ENCODE peak calls at places on chromosomes 3 and 15, in five cellular contexts. W is iris pigment epithelial cell; A is NCI-H1092 treated with DMSO at 0.1 percent for 48 hours; U is activated CD4-positive, alpha-beta T cell treated with anti-CD3 and anti-CD28 coated beads, Interleukin-2, amount 10 ng/mL, durations not matched to agents 24 days and 14 days; L is NCI-H510A treated with DMSO at 0.1 percent for 48 hours. B is an unnamed sample.

GRCh38 chr3:126554560-126555525 is 3.9 kb downstream of the C3orf22 start:
- DNase-seq in W (no peak), A (no peak), U (no peak), L (no peak), B (no peak)

GRCh38 chr15:57849332-57849731 is 142.8 kb downstream of the POLR2M start:
- DNase-seq in W (no peak), A (no peak), U (no peak), L (no peak), B (no peak)

GRCh38 chr3:123476967-123477750 is 28.3 kb upstream of the ADCY5 start:
- DNase-seq in W (no peak), A (no peak), U (no peak), L (peak), B (no peak)

GRCh38 chr15:33757505-33758211 is 210.6 kb upstream of the CHRM5 start:
- DNase-seq in W (no peak), A (no peak), U (no peak), L (no peak), B (no peak)

GRCh38 chr3:172512363-172512762 is 10.9 kb downstream of the TNFSF10 start:
- DNase-seq in W (peak), A (no peak), U (peak), L (no peak), B (no peak)

GRCh38 chr15:26260517-26261133 is 397.5 kb upstream of the ATP10A start:
- DNase-seq in W (peak), A (peak), U (peak), L (peak), B (no peak)

GRCh38 chr3:180626844-180627243 is 24.9 kb downstream of the TTC14 start:
- DNase-seq in W (no peak), A (no peak), U (no peak), L (no peak), B (no peak)

GRCh38 chr3:157868168-157868567 is 238.1 kb downstream of the SHOX2 start:
- DNase-seq in W (peak), A (no peak), U (no peak), L (no peak), B (no peak)

GRCh38 chr3:151296226-151296625 is 17.9 kb upstream of the P2RY14 start:
- DNase-seq in W (no peak), A (no peak), U (peak), L (no peak), B (no peak)

GRCh38 chr3:13844286-13844685 is 35.6 kb downstream of the WNT7A start:
- DNase-seq in W (no peak), A (no peak), U (no peak), L (no peak), B (no peak)

GRCh38 chr3:10187295-10187876 is 22.7 kb downstream of the IRAK2 start:
- DNase-seq in W (no peak), A (no peak), U (peak), L (no peak), B (no peak)

GRCh38 chr15:58314593-58315216 is 117.1 kb upstream of the LIPC start:
- DNase-seq in W (no peak), A (no peak), U (peak), L (no peak), B (no peak)

GRCh38 chr3:159605776-159606175 is 382.9 kb upstream of the IL12A start:
- DNase-seq in W (no peak), A (no peak), U (no peak), L (no peak), B (no peak)

GRCh38 chr3:126146034-126146433 is 34.4 kb downstream of the ALDH1L1 start:
- DNase-seq in W (no peak), A (no peak), U (peak), L (no peak), B (no peak)

GRCh38 chr3:127887321-127887720 is 27.7 kb upstream of the KBTBD12 start:
- DNase-seq in W (peak), A (no peak), U (no peak), L (no peak), B (no peak)

GRCh38 chr3:186519021-186519658 is 25.0 kb downstream of the CRYGS start:
- DNase-seq in W (no peak), A (no peak), U (peak), L (no peak), B (no peak)

GRCh38 chr3:31105438-31106077 is 211.1 kb upstream of the GADL1 start:
- DNase-seq in W (peak), A (no peak), U (peak), L (no peak), B (no peak)

GRCh38 chr15:69718916-69719315 is 266.3 kb downstream of the RPLP1 start:
- DNase-seq in W (no peak), A (no peak), U (peak), L (peak), B (no peak)

GRCh38 chr15:60766391-60767128 is 287.6 kb upstream of the ICE2 start:
- DNase-seq in W (no peak), A (no peak), U (no peak), L (no peak), B (no peak)

GRCh38 chr3:57164606-57165573 is at the start of gene IL17RD:
- DNase-seq in W (peak), A (peak), U (peak), L (peak), B (peak)

GRCh38 chr15:59536553-59536952 is 75.0 kb upstream of the GCNT3 start:
- DNase-seq in W (no peak), A (no peak), U (no peak), L (no peak), B (no peak)

GRCh38 chr3:66498718-66499611 is 1.9 kb downstream of the LRIG1 start:
- DNase-seq in W (peak), A (no peak), U (peak), L (no peak), B (no peak)

GRCh38 chr15:98674336-98674735 is 26.0 kb downstream of the IGF1R start:
- DNase-seq in W (no peak), A (no peak), U (no peak), L (no peak), B (no peak)

GRCh38 chr3:160480931-160481330 is 31.3 kb upstream of the TRIM59 start:
- DNase-seq in W (peak), A (no peak), U (no peak), L (no peak), B (no peak)

GRCh38 chr15:58212909-58213526 is 74.8 kb downstream of the AQP9 start:
- DNase-seq in W (peak), A (peak), U (peak), L (peak), B (peak)

GRCh38 chr3:117146571-117146970 is 437.0 kb downstream of the TUSC7 start:
- DNase-seq in W (no peak), A (no peak), U (no peak), L (no peak), B (no peak)

GRCh38 chr15:77075528-77075927 is 4.6 kb upstream of the TSPAN3 start:
- DNase-seq in W (no peak), A (no peak), U (no peak), L (no peak), B (no peak)

GRCh38 chr15:89908226-89908625 is 4.5 kb downstream of the ARPIN start:
- DNase-seq in W (no peak), A (no peak), U (no peak), L (no peak), B (no peak)

GRCh38 chr15:60002528-60003218 is 1.4 kb upstream of the FOXB1 start:
- DNase-seq in W (no peak), A (no peak), U (peak), L (no peak), B (no peak)

GRCh38 chr3:186882881-186883685 is 40.6 kb downstream of the ADIPOQ start:
- DNase-seq in W (peak), A (no peak), U (peak), L (no peak), B (no peak)

GRCh38 chr15:26091184-26091583 is 228.1 kb upstream of the ATP10A start:
- DNase-seq in W (no peak), A (no peak), U (no peak), L (no peak), B (no peak)

GRCh38 chr3:128736598-128736997 is 10.6 kb downstream of the RAB7A start:
- DNase-seq in W (no peak), A (no peak), U (no peak), L (no peak), B (no peak)

GRCh38 chr3:183202004-183202722 is 39.6 kb upstream of the LAMP3 start:
- DNase-seq in W (no peak), A (no peak), U (peak), L (no peak), B (no peak)

GRCh38 chr15:71780349-71780976 is 29.9 kb upstream of the NR2E3 start:
- DNase-seq in W (peak), A (no peak), U (peak), L (no peak), B (no peak)

GRCh38 chr3:184911570-184911969 is 99.6 kb downstream of the VPS8 start:
- DNase-seq in W (no peak), A (no peak), U (no peak), L (no peak), B (no peak)